ENCODE peak calls at places on chromosome 15, in ten cellular contexts. E is hepatocyte, K is tibial nerve, P is PC-3, B is small intestine, U is NT2/D1, O is pancreas, J is adrenal gland, W is right lobe of liver, X is uterus. N is an unnamed sample. For H3K9me3, the result is how much of the 10 kb centered on the place peaks cover.

GRCh38 chr15:69757186-69757585 is 304.6 kb downstream of the RPLP1 start:
- DNase-seq in E (no peak), K (no peak), P (peak), B (no peak), U (no peak), O (no peak), J (no peak), W (no peak), X (no peak), N (no peak)

GRCh38 chr15:47622058-47622457 is 95.2 kb upstream of the SEMA6D start:
- DNase-seq in E (no peak), K (no peak), P (no peak), B (no peak), U (no peak), O (no peak), J (no peak), W (no peak), X (no peak), N (no peak)

GRCh38 chr15:32641517-32642059 is at the start of gene SCG5:
- DNase-seq in E (peak), K (no peak), P (no peak), B (peak), U (peak), O (peak), J (no peak), W (no peak), X (peak), N (no peak)

GRCh38 chr15:76335851-76336253 is 721 bp upstream of the ISL2 start:
- DNase-seq in E (no peak), K (no peak), P (peak), B (no peak), U (no peak), O (no peak), J (no peak), W (no peak), X (no peak), N (no peak)

GRCh38 chr15:29815000-29815704 is 7.1 kb downstream of the TJP1 start:
- DNase-seq in E (peak), K (no peak), P (peak), B (peak), U (no peak), O (no peak), J (peak), W (no peak), X (no peak), N (no peak)

GRCh38 chr15:78438595-78439285 is 724 bp downstream of the IREB2 start:
- DNase-seq in E (peak), K (no peak), P (no peak), B (peak), U (no peak), O (no peak), J (peak), W (peak), X (no peak), N (no peak)

GRCh38 chr15:67469680-67470079 is 51.3 kb upstream of the C15orf61 start:
- DNase-seq in E (no peak), K (no peak), P (no peak), B (no peak), U (no peak), O (no peak), J (no peak), W (no peak), X (no peak), N (no peak)

GRCh38 chr15:34239151-34239761 is 14.4 kb downstream of the EMC4 start:
- DNase-seq in E (no peak), K (no peak), P (peak), B (no peak), U (no peak), O (no peak), J (peak), W (no peak), X (no peak), N (no peak)

GRCh38 chr15:73108676-73109075 is 56.4 kb downstream of the NEO1 start:
- DNase-seq in E (no peak), K (no peak), P (no peak), B (peak), U (no peak), O (no peak), J (no peak), W (no peak), X (no peak), N (no peak)

GRCh38 chr15:65957451-65957850 is 88.2 kb downstream of the RAB11A start:
- DNase-seq in E (no peak), K (no peak), P (no peak), B (no peak), U (no peak), O (no peak), J (no peak), W (no peak), X (no peak), N (no peak)

GRCh38 chr15:66719471-66719870 is 17.4 kb downstream of the SMAD6 start:
- DNase-seq in E (no peak), K (no peak), P (no peak), B (no peak), U (no peak), O (no peak), J (no peak), W (no peak), X (no peak), N (no peak)

GRCh38 chr15:55917881-55918296 is 75.5 kb downstream of the NEDD4 start:
- DNase-seq in E (peak), K (no peak), P (peak), B (peak), U (no peak), O (no peak), J (peak), W (no peak), X (no peak), N (no peak)

GRCh38 chr15:37106490-37107001 is 6.2 kb upstream of the MEIS2 start:
- DNase-seq in E (peak), K (no peak), P (no peak), B (peak), U (no peak), O (no peak), J (peak), W (no peak), X (peak), N (no peak)

DNA sequence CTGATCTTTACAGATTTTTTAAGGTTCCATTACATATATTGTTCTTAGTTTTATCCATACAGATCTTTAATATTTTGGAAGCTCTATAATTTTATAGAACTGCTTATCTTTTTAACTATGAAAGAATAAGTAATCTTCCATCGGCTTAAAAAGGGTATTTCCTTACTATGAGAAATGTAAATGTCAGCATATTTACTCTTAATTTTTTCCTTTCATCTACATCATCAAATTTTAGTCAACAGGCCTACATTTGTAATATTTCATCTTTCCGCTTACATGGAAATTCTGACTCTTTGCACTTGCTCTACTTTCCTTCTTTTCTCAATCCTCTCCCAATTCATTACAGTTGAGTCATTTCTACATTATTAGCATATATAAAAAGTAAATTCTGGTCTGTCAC is 111.3 kb upstream of the GOLGA6L6 start:
- DNase-seq in E (no peak), K (no peak), P (no peak), B (no peak), U (no peak), O (no peak), J (no peak), W (no peak), X (no peak), N (no peak)
- H3K9me3 ChIP-seq in E (under half), K (under half), P (under half), B (under half), U (under half), O (under half), J (under half), W (under half), X (under half), N (under half)

GRCh38 chr15:46365612-46366011 is 730.8 kb downstream of the SQOR start:
- DNase-seq in E (no peak), K (no peak), P (peak), B (no peak), U (no peak), O (no peak), J (peak), W (no peak), X (no peak), N (no peak)

DNA sequence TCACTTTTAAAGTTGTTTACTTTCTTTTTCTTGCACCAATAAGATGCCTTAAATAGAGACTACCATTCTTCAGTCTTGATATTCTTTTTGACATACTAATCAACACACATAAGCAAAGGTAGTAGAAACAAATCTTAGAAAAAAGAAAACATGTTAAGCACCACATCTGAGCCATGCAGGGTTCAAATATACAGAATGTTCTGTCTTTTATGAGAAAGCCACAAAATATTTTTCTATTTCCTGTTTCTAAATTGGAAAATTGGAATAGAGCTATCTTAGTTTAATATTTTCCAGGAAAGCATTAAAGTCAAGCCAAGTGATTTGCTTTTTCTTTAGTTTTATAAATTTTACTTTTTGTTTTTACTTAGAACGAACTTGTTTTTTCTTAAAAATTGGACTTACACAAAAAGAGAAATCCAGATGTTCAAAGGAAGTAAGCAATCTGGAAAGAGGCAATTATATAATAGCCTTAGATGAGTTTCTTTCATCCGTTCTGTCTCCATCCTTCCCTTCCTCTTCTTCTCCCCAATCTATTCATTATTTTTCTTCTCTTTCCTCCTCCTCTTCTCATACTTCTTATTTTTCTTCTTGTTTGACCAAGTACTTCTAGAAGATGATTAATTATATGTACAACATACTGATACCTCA is 731.7 kb downstream of the SQOR start:
- DNase-seq in E (no peak), K (no peak), P (no peak), B (no peak), U (no peak), O (no peak), J (no peak), W (no peak), X (no peak), N (no peak)
- H3K9me3 ChIP-seq in E (under half), K (under half), P (under half), B (under half), U (under half), O (under half), J (under half), W (under half), X (under half), N (under half)

GRCh38 chr15:95698971-95699370 is 631.5 kb upstream of the NR2F2 start:
- DNase-seq in E (no peak), K (no peak), P (no peak), B (no peak), U (no peak), O (no peak), J (no peak), W (no peak), X (no peak), N (no peak)
- H3K9me3 ChIP-seq in E (under half), K (under half), P (under half), B (under half), U (under half), O (under half), J (under half), W (under half), X (under half), N (under half)

DNA sequence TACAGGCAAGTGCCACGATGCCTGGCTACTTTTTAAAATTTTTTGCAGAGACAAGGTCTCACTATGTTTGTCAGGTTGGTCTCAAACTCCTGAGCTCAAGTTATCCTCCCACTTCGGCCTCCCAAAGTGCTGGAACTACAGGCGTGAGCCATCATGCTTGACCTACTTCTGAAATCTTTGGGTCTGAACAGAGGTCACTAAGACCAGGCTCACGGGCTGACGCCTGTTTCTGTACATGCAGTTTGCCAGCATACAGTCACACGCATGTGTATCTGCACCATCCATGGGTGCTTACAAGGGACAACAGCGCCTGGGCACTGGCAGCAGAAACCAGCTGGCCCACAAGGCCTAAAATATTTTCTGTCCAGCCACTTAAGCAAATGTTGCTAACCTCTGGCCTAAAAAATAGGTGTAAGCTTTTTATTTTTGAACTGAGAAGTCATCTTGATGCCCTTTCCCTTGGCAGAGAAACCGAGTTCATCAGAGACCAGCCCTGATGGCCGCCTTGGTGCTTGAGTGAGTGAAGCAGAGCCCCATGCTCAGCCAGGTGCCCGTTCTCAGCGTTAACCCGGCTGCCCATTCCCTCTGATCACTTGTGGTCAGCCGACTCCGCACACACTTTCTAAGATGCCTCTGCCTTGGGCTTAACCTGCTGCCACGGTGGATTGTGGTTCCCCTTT is 425.2 kb downstream of the OCA2 start:
- DNase-seq in E (no peak), K (no peak), P (no peak), B (no peak), U (no peak), O (no peak), J (no peak), W (no peak), X (no peak), N (no peak)
- H3K9me3 ChIP-seq in E (under half), K (under half), P (under half), B (under half), U (under half), O (under half), J (under half), W (under half), X (under half), N (under half)

GRCh38 chr15:62413786-62414185 is 248.7 kb upstream of the C2CD4B start:
- DNase-seq in E (no peak), K (no peak), P (no peak), B (no peak), U (no peak), O (no peak), J (no peak), W (no peak), X (no peak), N (no peak)
- H3K9me3 ChIP-seq in E (under half), K (under half), P (under half), B (under half), U (under half), O (under half), J (under half), W (under half), X (under half), N (under half)

DNA sequence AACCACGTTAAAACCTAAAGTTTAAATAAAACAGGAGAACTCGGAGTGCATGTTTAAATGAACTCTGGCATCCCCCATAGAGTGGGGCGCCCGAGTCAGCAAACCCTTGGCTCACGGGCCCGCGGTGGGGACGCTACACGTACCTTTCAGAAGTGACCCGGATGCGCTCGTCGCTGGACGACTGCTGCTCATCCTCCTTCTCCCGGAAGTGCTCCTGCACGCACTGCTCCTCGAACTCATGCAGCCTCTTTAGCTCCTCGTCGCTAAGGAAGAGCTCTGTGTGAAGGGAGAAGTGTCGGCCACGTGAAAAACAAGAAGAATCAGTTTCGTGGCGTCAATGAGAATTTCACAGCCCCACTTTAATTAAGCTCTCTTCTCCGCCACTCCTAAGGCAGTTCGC is 34.6 kb upstream of the MTMR10 start:
- DNase-seq in E (no peak), K (no peak), P (no peak), B (no peak), U (no peak), O (no peak), J (no peak), W (no peak), X (no peak), N (no peak)
- H3K9me3 ChIP-seq in E (under half), K (under half), P (under half), B (under half), U (under half), O (under half), J (under half), W (under half), X (under half), N (under half)